ENCODE peak calls at places on chromosomes 4 and X, in eight cellular contexts. G, X, Z, M, E, A, L and I are unnamed samples.

GRCh38 chrX:46330981-46331380 is 214.2 kb downstream of the ZNF674 start:
- DNase-seq in X (no peak), M (no peak), A (no peak), L (no peak), Z (no peak), G (no peak), E (no peak), I (no peak)

GRCh38 chr4:89294583-89295244 is 12.9 kb downstream of the GPRIN3 start:
- DNase-seq in M (no peak), L (no peak), A (no peak), X (peak; percentile 22), G (peak; percentile 93), Z (no peak), E (no peak), I (peak; percentile 39)

GRCh38 chr4:166091914-166092510 is 219.0 kb downstream of the TLL1 start:
- DNase-seq in Z (peak; percentile 58), L (no peak), M (no peak), E (peak; percentile 13), A (no peak), G (peak; percentile 61), X (peak; percentile 43), I (peak; percentile 64)

GRCh38 chr4:25446611-25447010 is 69.5 kb downstream of the ANAPC4 start:
- DNase-seq in E (no peak), Z (no peak), X (no peak), G (no peak), M (no peak), L (no peak), A (no peak), I (no peak)

GRCh38 chr4:123788577-123788976 is 392.0 kb downstream of the SPRY1 start:
- DNase-seq in X (no peak), G (no peak), A (no peak), Z (no peak), M (no peak), E (no peak), L (no peak), I (no peak)

GRCh38 chrX:149937881-149938426 is 337 bp downstream of the EOLA2 start:
- DNase-seq in L (peak; percentile 45), X (no peak), G (peak; percentile 7), E (no peak), Z (no peak), A (peak; percentile 22), M (peak; percentile 87), I (no peak)

GRCh38 chrX:83845397-83845796 is 15.5 kb upstream of the CYLC1 start:
- DNase-seq in M (no peak), X (peak; percentile 1), L (peak; percentile 57), G (peak; percentile 68), A (no peak), Z (peak; percentile 57), E (peak; percentile 20), I (no peak)

GRCh38 chrX:153469811-153470410 is 465 bp downstream of the HAUS7 start:
- DNase-seq in L (peak; percentile 73), M (no peak), X (peak; percentile 32), Z (peak; percentile 48), A (no peak), E (no peak), G (peak; percentile 29), I (no peak)

GRCh38 chrX:55119712-55120111 is 30.9 kb downstream of the PAGE2 start:
- DNase-seq in M (no peak), Z (no peak), A (no peak), L (no peak), E (no peak), X (no peak), G (no peak), I (peak; percentile 39)

GRCh38 chr4:81757706-81758105 is 286.0 kb upstream of the RASGEF1B start:
- DNase-seq in E (no peak), G (no peak), M (no peak), L (peak; percentile 51), A (no peak), Z (no peak), X (no peak), I (no peak)

GRCh38 chr4:185190001-185190856 is 13.6 kb downstream of the CFAP97 start:
- DNase-seq in G (no peak), L (no peak), Z (no peak), M (no peak), X (no peak), E (no peak), A (no peak), I (no peak)
- H3K27ac ChIP-seq in G (no peak overlapping the region), L (no peak overlapping the region), Z (no peak overlapping the region), M (no peak overlapping the region), X (no peak overlapping the region), E (no peak overlapping the region), A (no peak overlapping the region), I (no peak overlapping the region)

GRCh38 chr4:900073-900472 is 32.0 kb downstream of the GAK start:
- DNase-seq in A (no peak), L (no peak), X (no peak), E (no peak), Z (no peak), M (peak; percentile 69), G (no peak), I (no peak)

GRCh38 chr4:899556-899906 is 32.6 kb downstream of the GAK start:
- DNase-seq in Z (no peak), M (peak; percentile 64), G (no peak), L (no peak), X (no peak), A (no peak), E (no peak), I (no peak)

GRCh38 chr4:900721-901120 is 31.4 kb downstream of the GAK start:
- DNase-seq in G (no peak), M (peak; percentile 52), X (no peak), E (no peak), Z (no peak), A (no peak), L (no peak), I (no peak)

GRCh38 chr4:898123-898522 is 34.0 kb downstream of the GAK start:
- DNase-seq in E (no peak), G (no peak), A (no peak), X (no peak), M (peak; percentile 57), Z (no peak), L (no peak), I (no peak)

DNA sequence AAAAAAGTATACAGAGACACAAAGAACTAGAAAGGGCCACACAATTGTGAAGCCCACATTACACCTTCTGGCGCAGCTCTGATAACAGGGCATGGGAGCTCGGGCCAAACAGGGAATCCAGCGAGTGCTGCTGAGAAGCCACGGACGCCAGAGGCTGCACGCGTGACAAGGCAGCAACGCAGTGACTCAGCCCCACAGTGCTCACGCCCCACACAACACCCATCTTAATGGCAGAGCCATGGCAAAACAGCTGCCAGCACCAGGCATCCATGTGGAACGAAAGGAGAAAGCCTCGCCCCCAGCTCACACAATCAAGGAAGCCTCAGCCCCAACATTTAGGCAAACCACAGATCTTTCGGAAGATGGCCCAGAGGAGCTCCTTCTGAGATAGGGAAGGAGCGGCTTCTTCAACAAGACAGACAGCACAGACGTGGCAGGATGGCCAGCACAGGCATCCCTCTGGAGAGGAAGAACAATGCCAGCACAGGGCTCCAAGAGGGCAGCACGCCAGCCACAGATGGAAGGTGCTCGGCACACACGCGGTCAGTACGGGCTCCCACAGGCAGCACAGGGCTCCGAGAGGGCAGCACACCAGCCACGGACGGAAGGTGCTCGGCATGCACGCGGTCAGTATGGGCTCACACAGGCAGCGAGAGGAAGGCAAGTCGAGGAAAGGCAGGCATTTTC is 33.1 kb downstream of the GAK start:
- DNase-seq in X (no peak), G (no peak), Z (no peak), L (no peak), A (peak; percentile 44), E (no peak), M (peak; percentile 33), I (no peak)
- H3K36me3 ChIP-seq in X (no peaks in the 10 kb centered on the region), G (peaks cover 14% of the 10 kb centered on the region), Z (no peaks in the 10 kb centered on the region), L (peaks cover 9% of the 10 kb centered on the region), A (peaks cover 48% of the 10 kb centered on the region), E (no peaks in the 10 kb centered on the region), M (peaks cover 7% of the 10 kb centered on the region), I (no peaks in the 10 kb centered on the region)

DNA sequence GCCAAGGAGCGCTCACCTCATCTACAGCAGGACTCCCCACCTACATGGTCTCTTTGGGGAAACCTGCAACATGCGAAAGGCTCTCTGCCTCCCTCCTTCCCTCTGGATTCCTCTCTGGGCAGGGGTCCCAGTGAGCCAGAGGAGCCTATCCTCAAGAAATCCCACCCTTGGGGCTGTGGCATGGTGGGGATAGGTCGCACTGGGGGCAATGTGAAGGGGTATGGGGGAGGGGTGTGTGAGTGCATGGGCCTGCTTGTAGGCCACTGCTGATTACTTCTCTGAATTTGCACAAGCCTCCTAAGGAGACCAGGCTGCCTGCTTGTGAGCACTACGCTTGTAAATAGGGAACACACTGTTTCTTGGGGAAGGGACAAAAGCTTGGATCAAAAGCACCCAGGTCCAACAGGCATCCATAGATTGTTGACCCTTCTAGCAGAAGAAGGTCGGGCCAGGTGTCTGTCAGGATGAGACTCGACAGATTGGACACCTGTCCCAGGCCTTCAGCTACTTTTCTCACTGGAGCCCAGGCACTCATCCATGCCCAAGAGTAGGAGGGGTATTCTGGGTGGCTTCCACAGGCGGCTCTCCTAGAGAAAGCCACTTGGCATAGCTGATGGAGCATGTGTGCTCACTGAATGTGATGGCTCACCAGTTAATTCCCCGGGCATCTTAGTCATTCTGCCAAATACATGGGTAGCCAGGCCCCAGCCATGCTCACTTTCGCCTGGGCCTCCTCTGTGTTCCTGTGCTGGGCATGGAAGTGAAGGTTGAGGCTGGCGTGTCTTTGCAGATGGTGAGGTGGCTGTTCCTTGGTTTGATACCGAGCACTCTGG is 75.0 kb downstream of the NBDY start:
- DNase-seq in Z (no peak), G (no peak), E (no peak), A (no peak), L (peak; percentile 29), M (no peak), X (no peak), I (no peak)
- H3K27ac ChIP-seq in Z (peak overlapping the region; percentile 49), G (peak overlapping the region; percentile 61), E (no peak overlapping the region), A (no peak overlapping the region), L (no peak overlapping the region), M (no peak overlapping the region), X (no peak overlapping the region), I (no peak overlapping the region)

GRCh38 chr4:2702770-2703169 is 53.4 kb downstream of the TNIP2 start:
- DNase-seq in Z (no peak), G (no peak), X (no peak), A (no peak), L (no peak), M (no peak), E (no peak), I (no peak)

GRCh38 chr4:2698951-2699505 is 57.1 kb downstream of the TNIP2 start:
- DNase-seq in E (no peak), G (no peak), L (no peak), X (no peak), Z (no peak), M (no peak), A (no peak), I (no peak)

GRCh38 chr4:2700031-2700430 is 56.1 kb downstream of the TNIP2 start:
- DNase-seq in M (no peak), Z (no peak), E (no peak), X (no peak), L (no peak), G (no peak), A (no peak), I (no peak)

GRCh38 chr4:2699534-2699933 is 56.6 kb downstream of the TNIP2 start:
- DNase-seq in M (no peak), G (no peak), E (no peak), Z (no peak), X (no peak), A (no peak), L (no peak), I (no peak)

DNA sequence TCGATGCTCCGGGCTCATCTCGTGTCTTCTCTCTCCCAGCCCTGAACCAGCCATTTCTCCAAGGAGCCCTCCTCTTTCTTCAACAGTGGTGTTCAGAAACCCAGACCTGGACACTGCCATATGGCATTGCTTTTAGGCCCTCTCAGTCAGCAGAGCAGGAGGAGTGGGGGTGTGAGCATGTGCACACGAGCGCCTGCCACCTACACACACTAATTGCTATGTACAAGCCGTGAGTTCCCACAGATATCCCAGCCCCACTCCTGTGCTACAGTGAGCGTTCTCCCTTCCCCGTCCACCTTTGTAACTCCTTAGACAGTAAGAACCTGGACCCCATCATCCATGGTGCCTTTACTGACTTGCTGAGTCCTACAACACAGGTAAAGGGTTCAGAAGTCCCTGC is 53.8 kb downstream of the TNIP2 start:
- DNase-seq in X (no peak), M (no peak), Z (no peak), L (no peak), G (no peak), E (no peak), A (no peak), I (no peak)
- H3K36me3 ChIP-seq in X (peaks cover 3% of the 10 kb centered on the region), M (peaks cover 39% of the 10 kb centered on the region), Z (peaks cover 60% of the 10 kb centered on the region), L (peaks cover 82% of the 10 kb centered on the region), G (no peaks in the 10 kb centered on the region), E (peaks cover 10% of the 10 kb centered on the region), A (peaks cover 91% of the 10 kb centered on the region), I (peaks cover 67% of the 10 kb centered on the region)